ENCODE peak calls at places on chromosomes 11 and 22, in ten cellular contexts. One of them, this sample, is unnamed. For H3K4me1, the result is how much of the 10 kb centered on the place peaks cover.

GRCh38 chr11:69055598-69056516 is 7.1 kb downstream of the TPCN2 start:
- DNase-seq in mammary epithelial cell: no peak
- DNase-seq in OCI-LY7: peak
- DNase-seq in H1: no peak
- DNase-seq in CD8-positive, alpha-beta T cell: no peak
- DNase-seq in transverse colon: peak
- DNase-seq in kidney: peak
- DNase-seq in heart left ventricle: peak
- DNase-seq in MM.1S: peak
- DNase-seq in cardiac muscle cell: no peak
- DNase-seq in this sample: no peak

GRCh38 chr11:131888230-131888826 is 517.9 kb downstream of the NTM start:
- DNase-seq in mammary epithelial cell: peak
- DNase-seq in OCI-LY7: no peak
- DNase-seq in H1: no peak
- DNase-seq in CD8-positive, alpha-beta T cell: no peak
- DNase-seq in transverse colon: no peak
- DNase-seq in kidney: no peak
- DNase-seq in heart left ventricle: no peak
- DNase-seq in MM.1S: no peak
- DNase-seq in cardiac muscle cell: no peak
- DNase-seq in this sample: peak

GRCh38 chr11:17531818-17532131 is 12.4 kb downstream of the USH1C start:
- DNase-seq in mammary epithelial cell: no peak
- DNase-seq in OCI-LY7: no peak
- DNase-seq in H1: no peak
- DNase-seq in CD8-positive, alpha-beta T cell: no peak
- DNase-seq in transverse colon: peak
- DNase-seq in kidney: no peak
- DNase-seq in heart left ventricle: no peak
- DNase-seq in MM.1S: no peak
- DNase-seq in cardiac muscle cell: no peak
- DNase-seq in this sample: no peak

GRCh38 chr11:19253149-19253540 is 12.4 kb upstream of the E2F8 start:
- DNase-seq in mammary epithelial cell: no peak
- DNase-seq in OCI-LY7: no peak
- DNase-seq in H1: no peak
- DNase-seq in CD8-positive, alpha-beta T cell: no peak
- DNase-seq in transverse colon: peak
- DNase-seq in kidney: no peak
- DNase-seq in heart left ventricle: no peak
- DNase-seq in MM.1S: no peak
- DNase-seq in cardiac muscle cell: no peak
- DNase-seq in this sample: no peak

GRCh38 chr22:20421507-20421874 is 16.1 kb downstream of the SCARF2 start:
- DNase-seq in mammary epithelial cell: no peak
- DNase-seq in OCI-LY7: no peak
- DNase-seq in H1: no peak
- DNase-seq in CD8-positive, alpha-beta T cell: no peak
- DNase-seq in transverse colon: no peak
- DNase-seq in kidney: peak
- DNase-seq in heart left ventricle: no peak
- DNase-seq in MM.1S: no peak
- DNase-seq in cardiac muscle cell: no peak
- DNase-seq in this sample: no peak

GRCh38 chr11:114359342-114359741 is 41.0 kb downstream of the C11orf71 start:
- DNase-seq in mammary epithelial cell: no peak
- DNase-seq in OCI-LY7: no peak
- DNase-seq in H1: no peak
- DNase-seq in CD8-positive, alpha-beta T cell: no peak
- DNase-seq in transverse colon: no peak
- DNase-seq in kidney: no peak
- DNase-seq in heart left ventricle: no peak
- DNase-seq in MM.1S: no peak
- DNase-seq in cardiac muscle cell: no peak
- DNase-seq in this sample: peak

GRCh38 chr22:43919106-43919965 is 4.3 kb upstream of the PNPLA3 start:
- DNase-seq in mammary epithelial cell: peak
- DNase-seq in OCI-LY7: no peak
- DNase-seq in H1: no peak
- DNase-seq in CD8-positive, alpha-beta T cell: no peak
- DNase-seq in transverse colon: no peak
- DNase-seq in kidney: no peak
- DNase-seq in heart left ventricle: no peak
- DNase-seq in MM.1S: no peak
- DNase-seq in cardiac muscle cell: no peak
- DNase-seq in this sample: peak

GRCh38 chr22:29883831-29884139 is 811 bp downstream of the MTMR3 start:
- DNase-seq in mammary epithelial cell: peak
- DNase-seq in OCI-LY7: no peak
- DNase-seq in H1: no peak
- DNase-seq in CD8-positive, alpha-beta T cell: no peak
- DNase-seq in transverse colon: no peak
- DNase-seq in kidney: no peak
- DNase-seq in heart left ventricle: no peak
- DNase-seq in MM.1S: no peak
- DNase-seq in cardiac muscle cell: no peak
- DNase-seq in this sample: peak

GRCh38 chr11:2592559-2593392 is 107.0 kb downstream of the KCNQ1OT1 start:
- DNase-seq in mammary epithelial cell: no peak
- DNase-seq in OCI-LY7: no peak
- DNase-seq in H1: no peak
- DNase-seq in CD8-positive, alpha-beta T cell: no peak
- DNase-seq in transverse colon: no peak
- DNase-seq in kidney: peak
- DNase-seq in heart left ventricle: no peak
- DNase-seq in MM.1S: no peak
- DNase-seq in cardiac muscle cell: no peak
- DNase-seq in this sample: no peak

GRCh38 chr11:57348052-57348451 is 9.9 kb downstream of the P2RX3 start:
- DNase-seq in mammary epithelial cell: no peak
- DNase-seq in OCI-LY7: no peak
- DNase-seq in H1: no peak
- DNase-seq in CD8-positive, alpha-beta T cell: no peak
- DNase-seq in transverse colon: no peak
- DNase-seq in kidney: no peak
- DNase-seq in heart left ventricle: no peak
- DNase-seq in MM.1S: no peak
- DNase-seq in cardiac muscle cell: no peak
- DNase-seq in this sample: no peak

GRCh38 chr11:96168623-96169022 is 174.4 kb downstream of the MAML2 start:
- DNase-seq in mammary epithelial cell: peak
- DNase-seq in OCI-LY7: no peak
- DNase-seq in H1: no peak
- DNase-seq in CD8-positive, alpha-beta T cell: no peak
- DNase-seq in transverse colon: no peak
- DNase-seq in kidney: no peak
- DNase-seq in heart left ventricle: peak
- DNase-seq in MM.1S: no peak
- DNase-seq in cardiac muscle cell: no peak
- DNase-seq in this sample: peak

GRCh38 chr11:94170953-94171352 is 42.3 kb downstream of the PANX1 start:
- DNase-seq in mammary epithelial cell: no peak
- DNase-seq in OCI-LY7: no peak
- DNase-seq in H1: no peak
- DNase-seq in CD8-positive, alpha-beta T cell: no peak
- DNase-seq in transverse colon: no peak
- DNase-seq in kidney: no peak
- DNase-seq in heart left ventricle: no peak
- DNase-seq in MM.1S: no peak
- DNase-seq in cardiac muscle cell: no peak
- DNase-seq in this sample: no peak

GRCh38 chr11:130872102-130872501 is 44.2 kb downstream of the SNX19 start:
- DNase-seq in mammary epithelial cell: no peak
- DNase-seq in OCI-LY7: no peak
- DNase-seq in H1: no peak
- DNase-seq in CD8-positive, alpha-beta T cell: no peak
- DNase-seq in transverse colon: no peak
- DNase-seq in kidney: no peak
- DNase-seq in heart left ventricle: peak
- DNase-seq in MM.1S: no peak
- DNase-seq in cardiac muscle cell: no peak
- DNase-seq in this sample: no peak

GRCh38 chr11:35163209-35163608 is 24.2 kb downstream of the CD44 start:
- DNase-seq in mammary epithelial cell: no peak
- DNase-seq in OCI-LY7: no peak
- DNase-seq in H1: no peak
- DNase-seq in CD8-positive, alpha-beta T cell: no peak
- DNase-seq in transverse colon: no peak
- DNase-seq in kidney: no peak
- DNase-seq in heart left ventricle: no peak
- DNase-seq in MM.1S: no peak
- DNase-seq in cardiac muscle cell: no peak
- DNase-seq in this sample: peak
- H3K4me1 ChIP-seq in mammary epithelial cell: half or more
- H3K4me1 ChIP-seq in OCI-LY7: under half
- H3K4me1 ChIP-seq in H1: under half
- H3K4me1 ChIP-seq in CD8-positive, alpha-beta T cell: half or more
- H3K4me1 ChIP-seq in transverse colon: half or more
- H3K4me1 ChIP-seq in kidney: under half
- H3K4me1 ChIP-seq in heart left ventricle: under half
- H3K4me1 ChIP-seq in MM.1S: half or more
- H3K4me1 ChIP-seq in cardiac muscle cell: under half
- H3K4me1 ChIP-seq in this sample: half or more

DNA sequence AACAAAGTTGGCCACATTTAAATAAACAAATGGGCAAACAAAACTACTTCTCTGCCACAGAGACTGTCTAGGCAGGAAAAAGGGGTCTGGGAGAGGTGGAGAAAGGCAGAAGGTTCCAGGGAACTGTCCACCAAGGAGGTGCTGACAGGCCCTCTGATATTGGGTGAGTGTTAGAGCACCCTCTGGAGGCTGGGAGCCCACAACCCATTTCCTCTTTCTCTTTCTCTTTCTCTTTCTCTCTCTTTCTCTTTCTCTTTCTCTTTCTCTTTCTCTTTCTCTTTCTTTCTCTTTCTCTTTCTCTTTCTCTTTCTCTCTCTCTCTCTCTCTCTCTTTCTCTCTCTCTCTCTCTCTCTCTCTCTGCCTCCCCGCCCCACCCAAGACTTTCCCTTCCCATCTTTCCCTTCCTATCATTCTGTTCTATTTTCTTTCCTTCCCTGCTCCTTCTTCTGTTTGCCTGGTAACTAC is 912.8 kb downstream of the DLG2 start:
- DNase-seq in mammary epithelial cell: peak
- DNase-seq in OCI-LY7: peak
- DNase-seq in H1: no peak
- DNase-seq in CD8-positive, alpha-beta T cell: no peak
- DNase-seq in transverse colon: peak
- DNase-seq in kidney: no peak
- DNase-seq in heart left ventricle: peak
- DNase-seq in MM.1S: peak
- DNase-seq in cardiac muscle cell: peak
- DNase-seq in this sample: peak
- TF ChIP-seq CTCF in mammary epithelial cell: peak
- TF ChIP-seq CTCF in OCI-LY7: peak
- TF ChIP-seq CTCF in H1: peak
- TF ChIP-seq CTCF in CD8-positive, alpha-beta T cell: no peak
- TF ChIP-seq CTCF in transverse colon: no peak
- TF ChIP-seq CTCF in kidney: peak
- TF ChIP-seq CTCF in heart left ventricle: peak
- TF ChIP-seq CTCF in MM.1S: peak
- TF ChIP-seq CTCF in cardiac muscle cell: peak
- TF ChIP-seq CTCF in this sample: peak

DNA sequence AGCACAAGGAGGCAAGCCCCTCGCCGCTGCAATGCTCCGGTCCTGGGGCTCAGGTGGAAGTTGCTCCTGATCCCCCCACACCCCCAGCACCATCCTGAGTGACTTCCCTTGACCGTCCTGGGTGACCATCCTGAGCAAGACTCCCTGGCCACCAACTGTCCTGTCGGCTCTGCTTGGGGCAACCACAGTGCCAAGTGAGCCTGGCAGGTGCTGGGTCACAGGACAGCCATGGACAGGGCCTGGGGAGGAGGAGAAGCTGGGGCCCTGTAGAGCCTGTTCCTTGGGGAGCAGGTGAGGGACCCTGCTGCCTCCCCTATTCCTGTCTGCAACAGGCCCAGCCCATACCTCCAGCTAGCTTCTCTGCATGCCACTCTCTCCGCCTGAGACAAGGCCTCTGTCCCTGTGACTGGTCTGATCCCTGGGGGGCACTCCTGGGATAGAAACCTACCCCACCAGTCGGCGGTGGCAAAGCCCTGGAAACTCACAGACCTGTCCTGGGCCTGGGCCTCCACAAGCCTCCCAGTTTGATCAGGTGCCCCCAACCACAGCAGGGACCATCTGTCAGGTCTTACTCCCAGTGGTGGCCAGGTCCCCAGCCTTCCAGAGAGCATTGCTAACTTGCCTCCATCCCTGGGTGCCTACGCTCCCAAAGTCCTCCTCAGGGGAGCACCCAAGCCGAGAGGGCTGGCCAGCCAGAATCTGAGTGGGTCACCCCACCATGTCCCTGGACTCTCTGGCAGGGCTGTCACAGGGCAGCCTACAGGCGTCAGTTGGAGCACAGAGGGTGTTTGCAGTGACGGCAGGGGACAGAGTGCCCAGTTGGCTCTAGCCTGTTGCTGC is 68.7 kb upstream of the WNT7B start:
- DNase-seq in mammary epithelial cell: no peak
- DNase-seq in OCI-LY7: no peak
- DNase-seq in H1: no peak
- DNase-seq in CD8-positive, alpha-beta T cell: no peak
- DNase-seq in transverse colon: peak
- DNase-seq in kidney: peak
- DNase-seq in heart left ventricle: peak
- DNase-seq in MM.1S: no peak
- DNase-seq in cardiac muscle cell: no peak
- DNase-seq in this sample: no peak
- H3K4me1 ChIP-seq in mammary epithelial cell: under half
- H3K4me1 ChIP-seq in OCI-LY7: under half
- H3K4me1 ChIP-seq in H1: under half
- H3K4me1 ChIP-seq in CD8-positive, alpha-beta T cell: under half
- H3K4me1 ChIP-seq in transverse colon: half or more
- H3K4me1 ChIP-seq in kidney: under half
- H3K4me1 ChIP-seq in heart left ventricle: under half
- H3K4me1 ChIP-seq in MM.1S: under half
- H3K4me1 ChIP-seq in cardiac muscle cell: under half
- H3K4me1 ChIP-seq in this sample: under half

GRCh38 chr11:125364085-125364822 is 131.8 kb downstream of the FEZ1 start:
- DNase-seq in mammary epithelial cell: peak
- DNase-seq in OCI-LY7: no peak
- DNase-seq in H1: no peak
- DNase-seq in CD8-positive, alpha-beta T cell: no peak
- DNase-seq in transverse colon: no peak
- DNase-seq in kidney: no peak
- DNase-seq in heart left ventricle: no peak
- DNase-seq in MM.1S: peak
- DNase-seq in cardiac muscle cell: no peak
- DNase-seq in this sample: peak
- TF ChIP-seq CTCF in mammary epithelial cell: no peak
- TF ChIP-seq CTCF in OCI-LY7: no peak
- TF ChIP-seq CTCF in H1: peak
- TF ChIP-seq CTCF in CD8-positive, alpha-beta T cell: no peak
- TF ChIP-seq CTCF in transverse colon: no peak
- TF ChIP-seq CTCF in kidney: no peak
- TF ChIP-seq CTCF in heart left ventricle: no peak
- TF ChIP-seq CTCF in MM.1S: peak
- TF ChIP-seq CTCF in cardiac muscle cell: no peak
- TF ChIP-seq CTCF in this sample: peak

This sample was measured in fibroblast of lung.